ENCODE peak calls at places on chromosomes 3 and 15, in seven cellular contexts. O is HFF-Myc; D is NCI-H82; Q is OCI-LY7; C is stimulated activated CD4-positive, alpha-beta T cell treated with anti-CD3 and anti-CD28 coated beads, Interleukin-1b, Interleukin-23, amount 100 ng/mL, for 24 hours; Z is neural crest cell; P is right lobe of liver. A is an unnamed sample.

GRCh38 chr15:24772709-24773373 is 97.3 kb downstream of the NPAP1 start:
- DNase-seq in O (peak), D (peak), Q (no peak), C (peak), Z (peak), P (peak), A (peak)

GRCh38 chr3:197960694-197961581 is 921 bp downstream of the LMLN start:
- DNase-seq in O (peak), D (no peak), Q (no peak), C (no peak), Z (no peak), P (no peak), A (no peak)

GRCh38 chr3:160163259-160163878 is 61.9 kb upstream of the C3orf80 start:
- DNase-seq in O (no peak), D (peak), Q (peak), C (no peak), Z (no peak), P (no peak), A (no peak)

GRCh38 chr15:39788108-39788507 is 5.5 kb upstream of the FSIP1 start:
- DNase-seq in O (no peak), D (no peak), Q (no peak), C (no peak), Z (no peak), P (no peak), A (no peak)

GRCh38 chr15:89356634-89357298 is 22.1 kb upstream of the POLG start:
- DNase-seq in O (no peak), D (peak), Q (peak), C (no peak), Z (no peak), P (no peak), A (no peak)

GRCh38 chr15:39426552-39427532 is 154.0 kb upstream of the THBS1 start:
- DNase-seq in O (no peak), D (no peak), Q (no peak), C (peak), Z (no peak), P (peak), A (no peak)

GRCh38 chr15:63939531-63940130 is 105.9 kb upstream of the HERC1 start:
- DNase-seq in O (peak), D (no peak), Q (no peak), C (no peak), Z (no peak), P (no peak), A (peak)

GRCh38 chr3:55156851-55157650 is 229.2 kb upstream of the LRTM1 start:
- DNase-seq in O (no peak), D (no peak), Q (no peak), C (no peak), Z (no peak), P (no peak), A (no peak)

GRCh38 chr3:43580181-43580580 is 41.6 kb downstream of the ANO10 start:
- DNase-seq in O (no peak), D (no peak), Q (no peak), C (no peak), Z (no peak), P (no peak), A (no peak)

GRCh38 chr3:124277516-124277890 is 285.6 kb upstream of the ROPN1 start:
- DNase-seq in O (no peak), D (no peak), Q (no peak), C (no peak), Z (no peak), P (no peak), A (no peak)

GRCh38 chr15:25674948-25675347 is 188.2 kb downstream of the ATP10A start:
- DNase-seq in O (no peak), D (no peak), Q (no peak), C (no peak), Z (no peak), P (no peak), A (no peak)

GRCh38 chr3:123046262-123046873 is 18.8 kb upstream of the SEMA5B start:
- DNase-seq in O (no peak), D (no peak), Q (no peak), C (no peak), Z (no peak), P (no peak), A (no peak)

GRCh38 chr15:23564798-23565394 is 578 bp upstream of the MKRN3 start:
- DNase-seq in O (no peak), D (peak), Q (no peak), C (no peak), Z (no peak), P (no peak), A (no peak)

GRCh38 chr15:96893159-96893906 is 562.8 kb downstream of the NR2F2 start:
- DNase-seq in O (no peak), D (peak), Q (no peak), C (no peak), Z (peak), P (no peak), A (no peak)

GRCh38 chr3:176120507-176120906 is 1076.8 kb downstream of the TBL1XR1 start:
- DNase-seq in O (no peak), D (no peak), Q (no peak), C (no peak), Z (no peak), P (no peak), A (no peak)

GRCh38 chr3:113769551-113769950 is 22.7 kb downstream of the ATP6V1A start:
- DNase-seq in O (no peak), D (peak), Q (no peak), C (no peak), Z (no peak), P (no peak), A (no peak)

GRCh38 chr3:117105650-117106049 is 396.1 kb downstream of the TUSC7 start:
- DNase-seq in O (peak), D (no peak), Q (no peak), C (no peak), Z (no peak), P (no peak), A (no peak)

GRCh38 chr3:141797167-141797773 is 34.1 kb downstream of the GRK7 start:
- DNase-seq in O (no peak), D (no peak), Q (no peak), C (peak), Z (peak), P (peak), A (no peak)

GRCh38 chr3:86245360-86245759 is 745.6 kb downstream of the VGLL3 start:
- DNase-seq in O (no peak), D (no peak), Q (no peak), C (no peak), Z (no peak), P (no peak), A (no peak)

GRCh38 chr3:23950303-23950702 is 5.2 kb downstream of the NR1D2 start:
- DNase-seq in O (no peak), D (no peak), Q (peak), C (no peak), Z (no peak), P (no peak), A (no peak)

GRCh38 chr3:38524141-38524739 is 28.1 kb downstream of the EXOG start:
- DNase-seq in O (no peak), D (no peak), Q (no peak), C (no peak), Z (no peak), P (no peak), A (no peak)

GRCh38 chr15:80549712-80550111 is 145.4 kb upstream of the ABHD17C start:
- DNase-seq in O (peak), D (no peak), Q (no peak), C (no peak), Z (no peak), P (no peak), A (no peak)

GRCh38 chr15:95598456-95598855 is 732.0 kb upstream of the NR2F2 start:
- DNase-seq in O (no peak), D (no peak), Q (no peak), C (no peak), Z (no peak), P (no peak), A (no peak)

GRCh38 chr3:17088602-17089313 is 204.0 kb downstream of the PLCL2 start:
- DNase-seq in O (no peak), D (no peak), Q (no peak), C (no peak), Z (no peak), P (no peak), A (no peak)

GRCh38 chr15:51754267-51754666 is 2.9 kb downstream of the TMOD2 start:
- DNase-seq in O (no peak), D (no peak), Q (no peak), C (no peak), Z (no peak), P (no peak), A (no peak)

GRCh38 chr15:40776537-40777141 is 6.9 kb downstream of the C15orf62 start:
- DNase-seq in O (no peak), D (no peak), Q (no peak), C (no peak), Z (no peak), P (peak), A (peak)

GRCh38 chr3:55570361-55570760 is 83.3 kb upstream of the WNT5A start:
- DNase-seq in O (no peak), D (peak), Q (no peak), C (no peak), Z (no peak), P (no peak), A (no peak)

GRCh38 chr3:42662813-42663535 is 9.5 kb downstream of the ZBTB47 start:
- DNase-seq in O (no peak), D (no peak), Q (no peak), C (no peak), Z (no peak), P (no peak), A (no peak)

GRCh38 chr15:88376574-88377174 is 90.5 kb downstream of the MRPL46 start:
- DNase-seq in O (no peak), D (no peak), Q (no peak), C (no peak), Z (no peak), P (no peak), A (no peak)

GRCh38 chr15:100727291-100727851 is 125.0 kb downstream of the ASB7 start:
- DNase-seq in O (no peak), D (no peak), Q (no peak), C (no peak), Z (no peak), P (no peak), A (no peak)

GRCh38 chr3:36729204-36730056 is 34.9 kb downstream of the DCLK3 start:
- DNase-seq in O (peak), D (peak), Q (peak), C (no peak), Z (no peak), P (no peak), A (no peak)

GRCh38 chr3:169508426-169508825 is 155.1 kb downstream of the MECOM start:
- DNase-seq in O (no peak), D (no peak), Q (no peak), C (no peak), Z (no peak), P (no peak), A (no peak)

GRCh38 chr3:141050576-141050912 is 603 bp upstream of the SPSB4 start:
- DNase-seq in O (no peak), D (peak), Q (no peak), C (no peak), Z (no peak), P (no peak), A (no peak)

GRCh38 chr15:67821784-67822451 is 3.4 kb upstream of the SKOR1 start:
- DNase-seq in O (no peak), D (peak), Q (no peak), C (no peak), Z (no peak), P (peak), A (no peak)

GRCh38 chr15:99702895-99703602 is 30.2 kb downstream of the LYSMD4 start:
- DNase-seq in O (no peak), D (no peak), Q (no peak), C (no peak), Z (no peak), P (no peak), A (no peak)

GRCh38 chr3:30167511-30168135 is 438.8 kb upstream of the TGFBR2 start:
- DNase-seq in O (no peak), D (no peak), Q (no peak), C (no peak), Z (no peak), P (no peak), A (no peak)

GRCh38 chr3:70249509-70250160 is 62.8 kb downstream of the MDFIC2 start:
- DNase-seq in O (no peak), D (no peak), Q (no peak), C (no peak), Z (no peak), P (no peak), A (no peak)